ENCODE peak calls at places on chromosomes 7 and 10, in seven cellular contexts. L is fibroblast of villous mesenchyme, Z is brain microvascular endothelial cell, B is endothelial cell, C is GM06990, P is tibial nerve, H is cardiac muscle cell. U is an unnamed sample.

GRCh38 chr10:77027141-77027540 is 610.5 kb downstream of the KCNMA1 start:
- DNase-seq in L (no peak), C (no peak), B (no peak), Z (no peak), H (no peak), P (no peak), U (no peak)

GRCh38 chr7:41886257-41886905 is 183.5 kb upstream of the INHBA start:
- DNase-seq in P (peak), H (no peak), L (peak), Z (peak), B (no peak), C (no peak), U (no peak)

GRCh38 chr7:42278360-42278759 is 41.4 kb upstream of the GLI3 start:
- DNase-seq in P (no peak), Z (no peak), C (no peak), B (no peak), H (no peak), L (no peak), U (no peak)

GRCh38 chr7:105210721-105211205 is 178.0 kb downstream of the SRPK2 start:
- DNase-seq in B (no peak), L (no peak), C (peak), P (no peak), H (peak), Z (no peak), U (no peak)

GRCh38 chr10:124909563-124909962 is 32.4 kb upstream of the ZRANB1 start:
- DNase-seq in P (no peak), H (no peak), B (no peak), Z (no peak), C (no peak), L (no peak), U (no peak)

GRCh38 chr10:24462889-24463552 is 254.1 kb downstream of the KIAA1217 start:
- DNase-seq in C (no peak), H (no peak), P (no peak), B (no peak), L (no peak), Z (peak), U (no peak)

GRCh38 chr10:3828404-3829192 is 43.6 kb upstream of the KLF6 start:
- DNase-seq in P (no peak), B (no peak), Z (peak), H (no peak), C (no peak), L (peak), U (no peak)

GRCh38 chr10:94383515-94383914 is 18.8 kb upstream of the TBC1D12 start:
- DNase-seq in Z (no peak), P (no peak), B (no peak), H (no peak), C (no peak), L (no peak), U (no peak)

GRCh38 chr7:23268746-23269145 is 22.2 kb downstream of the GPNMB start:
- DNase-seq in L (no peak), Z (no peak), P (no peak), H (no peak), B (no peak), C (no peak), U (no peak)

GRCh38 chr7:23680417-23681405 is 712 bp downstream of the FAM221A start:
- DNase-seq in C (peak), L (peak), H (peak), B (peak), P (peak), Z (peak), U (peak)

GRCh38 chr10:987635-987905 is 664 bp upstream of the GTPBP4 start:
- DNase-seq in C (no peak), B (no peak), P (no peak), L (peak), H (peak), Z (peak), U (no peak)

GRCh38 chr10:127200646-127201045 is 4.3 kb upstream of the INSYN2A start:
- DNase-seq in P (no peak), C (no peak), H (no peak), B (no peak), L (no peak), Z (no peak), U (no peak)

GRCh38 chr10:2262333-2262732 is 525.0 kb upstream of the ADARB2 start:
- DNase-seq in B (no peak), P (no peak), C (no peak), H (no peak), Z (no peak), L (no peak), U (no peak)

GRCh38 chr10:99331207-99331803 is 2.1 kb downstream of the CNNM1 start:
- DNase-seq in Z (no peak), L (peak), P (no peak), B (no peak), C (no peak), H (peak), U (no peak)

DNA sequence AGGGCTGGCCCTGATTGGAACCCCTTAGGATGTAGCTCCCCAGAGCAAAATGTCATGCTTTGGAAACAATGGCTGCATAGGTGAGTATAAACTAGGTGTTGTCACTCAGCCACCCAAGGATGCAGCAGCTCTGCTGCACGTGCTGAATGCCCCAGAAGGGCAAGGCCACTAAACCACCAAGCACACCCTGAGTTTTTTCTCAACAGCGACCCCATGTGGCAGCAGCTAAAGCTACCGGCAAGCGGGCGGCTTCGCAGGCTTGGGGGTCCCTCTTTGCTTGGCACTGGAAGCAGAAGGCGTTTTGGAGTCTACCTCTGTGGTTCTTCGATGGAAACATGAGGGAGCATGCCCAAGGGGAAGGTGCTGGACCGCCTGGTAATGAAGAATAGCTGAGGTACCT is 152.3 kb downstream of the GFRA1 start:
- DNase-seq in B (peak), Z (no peak), C (no peak), L (no peak), H (peak), P (no peak), U (no peak)
- TF ChIP-seq CTCF in B (peak), Z (peak), C (no peak), L (no peak), H (no peak), P (no peak), U (no peak)

DNA sequence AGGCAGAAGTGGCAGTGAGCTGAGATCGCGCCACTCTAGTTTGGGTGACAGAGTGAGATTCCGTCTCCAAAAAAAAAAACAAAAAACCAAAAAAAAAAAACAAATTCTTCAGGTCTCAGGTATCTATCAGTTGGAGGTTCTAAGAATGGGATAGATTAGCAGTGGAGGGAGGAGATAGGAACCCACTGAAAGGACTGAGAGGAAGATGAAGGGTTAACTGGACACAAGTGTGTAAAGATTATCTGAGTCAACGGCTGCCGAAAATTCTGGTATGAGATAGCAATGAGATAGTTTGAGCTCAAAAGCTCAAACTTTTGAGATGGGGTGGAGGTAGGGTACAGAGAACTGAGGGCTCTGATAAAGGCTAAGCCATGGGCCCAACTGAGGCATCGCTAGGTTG is 12.8 kb downstream of the ZNF467 start:
- DNase-seq in H (no peak), P (no peak), L (no peak), C (no peak), Z (no peak), B (no peak), U (no peak)
- TF ChIP-seq CTCF in H (no peak), P (no peak), L (no peak), C (no peak), Z (no peak), B (no peak), U (no peak)

GRCh38 chr10:74993649-74994048 is 117.8 kb upstream of the SAMD8 start:
- DNase-seq in L (no peak), B (no peak), H (no peak), C (no peak), P (no peak), Z (no peak), U (no peak)

GRCh38 chr10:74992068-74992467 is 119.4 kb upstream of the SAMD8 start:
- DNase-seq in C (no peak), L (no peak), P (no peak), H (no peak), Z (no peak), B (no peak), U (no peak)

GRCh38 chr10:74988787-74989574 is 122.5 kb upstream of the SAMD8 start:
- DNase-seq in L (no peak), P (no peak), H (no peak), Z (no peak), C (no peak), B (no peak), U (no peak)

GRCh38 chr10:74988055-74988773 is 123.2 kb upstream of the SAMD8 start:
- DNase-seq in C (no peak), B (no peak), H (no peak), P (no peak), Z (no peak), L (no peak), U (no peak)

GRCh38 chr10:74991435-74991834 is 120.0 kb upstream of the SAMD8 start:
- DNase-seq in Z (no peak), L (no peak), B (no peak), C (no peak), H (peak), P (no peak), U (no peak)
- TF ChIP-seq CTCF in Z (peak), L (peak), B (peak), C (peak), H (peak), P (no peak), U (no peak)

GRCh38 chr10:34762156-34762555 is 52.9 kb downstream of the PARD3 start:
- DNase-seq in Z (no peak), L (no peak), P (no peak), H (no peak), B (no peak), C (no peak), U (no peak)

GRCh38 chr10:34762603-34763299 is 52.3 kb downstream of the PARD3 start:
- DNase-seq in C (no peak), L (no peak), H (no peak), Z (no peak), B (no peak), P (no peak), U (no peak)

GRCh38 chr10:34759837-34760215 is 55.3 kb downstream of the PARD3 start:
- DNase-seq in Z (no peak), L (no peak), P (no peak), H (no peak), B (no peak), C (no peak), U (no peak)

GRCh38 chr10:34760606-34761005 is 54.5 kb downstream of the PARD3 start:
- DNase-seq in Z (no peak), C (no peak), L (no peak), B (no peak), P (no peak), H (peak), U (no peak)

GRCh38 chr10:34761443-34761842 is 53.7 kb downstream of the PARD3 start:
- DNase-seq in P (no peak), B (no peak), Z (no peak), L (no peak), H (no peak), C (no peak), U (no peak)
- TF ChIP-seq CTCF in P (no peak), B (no peak), Z (no peak), L (no peak), H (no peak), C (no peak), U (no peak)

GRCh38 chr7:43583424-43584199 is 704 bp downstream of the STK17A start:
- DNase-seq in Z (no peak), C (peak), L (peak), P (peak), B (peak), H (peak), U (peak)
- TF ChIP-seq CTCF in Z (peak), C (peak), L (peak), P (no peak), B (no peak), H (peak), U (no peak)

DNA sequence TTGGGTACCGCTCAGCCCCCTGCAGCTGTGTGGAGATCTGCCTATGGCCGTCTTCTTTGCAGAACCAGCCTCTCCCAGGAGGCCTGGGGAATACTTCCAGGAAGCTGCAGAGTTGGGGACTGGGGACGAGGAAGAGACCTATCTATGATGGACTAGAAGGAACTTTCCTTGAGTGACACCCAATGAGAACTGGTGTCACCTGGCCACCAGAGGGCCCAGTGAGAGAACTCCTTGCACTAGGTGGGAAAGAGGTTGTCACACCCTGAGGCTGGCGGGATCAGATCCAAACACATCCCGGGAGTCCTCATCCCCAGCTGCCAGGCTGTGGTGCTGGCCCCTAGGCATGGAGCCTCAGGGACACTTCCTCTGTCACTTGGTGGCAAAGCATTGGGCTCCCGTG is 4.9 kb upstream of the GRID2IP start:
- DNase-seq in Z (no peak), P (no peak), H (no peak), L (no peak), C (no peak), B (no peak), U (no peak)
- TF ChIP-seq CTCF in Z (peak), P (no peak), H (no peak), L (no peak), C (peak), B (peak), U (no peak)

GRCh38 chr10:132536964-132537712 is 449 bp upstream of the INPP5A start:
- DNase-seq in H (peak), P (peak), Z (peak), C (peak), L (peak), B (peak), U (peak)
- TF ChIP-seq CTCF in H (peak), P (peak), Z (peak), C (peak), L (peak), B (no peak), U (peak)

DNA sequence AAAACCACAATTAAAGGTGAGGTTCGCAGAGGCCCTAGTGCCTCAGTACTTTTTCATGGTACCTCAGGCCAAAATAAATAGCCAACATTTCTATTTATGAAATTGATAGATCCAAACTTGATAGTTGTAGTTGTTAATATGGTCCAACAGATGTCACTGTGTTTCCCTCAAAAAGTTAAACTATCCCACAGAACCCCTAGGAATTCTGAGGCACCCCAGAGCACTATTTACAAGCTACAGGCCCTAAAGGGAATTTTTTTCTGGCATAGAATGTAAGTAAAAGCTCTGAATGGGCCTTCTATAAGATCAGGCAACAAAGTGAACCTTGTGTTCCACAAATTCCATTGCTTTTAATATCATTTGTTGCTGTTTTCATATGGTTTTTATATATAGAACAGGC is 3.8 kb upstream of the ARL4A start:
- DNase-seq in Z (no peak), L (peak), C (no peak), H (no peak), P (no peak), B (no peak), U (no peak)
- TF ChIP-seq CTCF in Z (peak), L (peak), C (no peak), H (peak), P (peak), B (peak), U (no peak)

GRCh38 chr10:118106426-118106825 is 59.7 kb upstream of the RAB11FIP2 start:
- DNase-seq in C (no peak), Z (peak), L (peak), P (no peak), B (peak), H (peak), U (no peak)
- TF ChIP-seq CTCF in C (peak), Z (peak), L (peak), P (no peak), B (peak), H (peak), U (no peak)

GRCh38 chr10:132239126-132240031 is 52.6 kb downstream of the DPYSL4 start:
- DNase-seq in P (no peak), Z (no peak), H (peak), B (no peak), C (no peak), L (peak), U (no peak)
- TF ChIP-seq CTCF in P (no peak), Z (no peak), H (peak), B (no peak), C (no peak), L (peak), U (no peak)

U was measured in natural killer cell.